ENCODE peak calls at places on chromosomes 1 and 21, in seven cellular contexts. One of them, this sample, is unnamed.

GRCh38 chr1:88985033-88985432 is 7.4 kb downstream of the KYAT3 start:
- DNase-seq in WERI-Rb-1: no peak
- DNase-seq in ovary: peak
- DNase-seq in neural progenitor cell: no peak
- DNase-seq in GM06990: no peak
- DNase-seq in fibroblast of pulmonary artery: peak
- DNase-seq in Panc1: no peak
- DNase-seq in this sample: no peak

GRCh38 chr1:50901872-50902271 is 58.2 kb downstream of the FAF1 start:
- DNase-seq in WERI-Rb-1: no peak
- DNase-seq in ovary: no peak
- DNase-seq in neural progenitor cell: no peak
- DNase-seq in GM06990: no peak
- DNase-seq in fibroblast of pulmonary artery: no peak
- DNase-seq in Panc1: no peak
- DNase-seq in this sample: no peak

GRCh38 chr1:9888886-9889285 is 21.2 kb downstream of the CTNNBIP1 start:
- DNase-seq in WERI-Rb-1: no peak
- DNase-seq in ovary: no peak
- DNase-seq in neural progenitor cell: no peak
- DNase-seq in GM06990: no peak
- DNase-seq in fibroblast of pulmonary artery: no peak
- DNase-seq in Panc1: no peak
- DNase-seq in this sample: no peak

GRCh38 chr1:46333300-46334029 is 7.1 kb upstream of the NSUN4 start:
- DNase-seq in WERI-Rb-1: peak
- DNase-seq in ovary: no peak
- DNase-seq in neural progenitor cell: peak
- DNase-seq in GM06990: peak
- DNase-seq in fibroblast of pulmonary artery: peak
- DNase-seq in Panc1: no peak
- DNase-seq in this sample: no peak

GRCh38 chr1:181083842-181084605 is 4.5 kb upstream of the IER5 start:
- DNase-seq in WERI-Rb-1: peak
- DNase-seq in ovary: peak
- DNase-seq in neural progenitor cell: peak
- DNase-seq in GM06990: peak
- DNase-seq in fibroblast of pulmonary artery: peak
- DNase-seq in Panc1: peak
- DNase-seq in this sample: no peak

GRCh38 chr1:3584915-3585314 is 26.4 kb downstream of the MEGF6 start:
- DNase-seq in WERI-Rb-1: no peak
- DNase-seq in ovary: no peak
- DNase-seq in neural progenitor cell: no peak
- DNase-seq in GM06990: no peak
- DNase-seq in fibroblast of pulmonary artery: no peak
- DNase-seq in Panc1: no peak
- DNase-seq in this sample: no peak

GRCh38 chr1:76268341-76268740 is 193.8 kb downstream of the ST6GALNAC3 start:
- DNase-seq in WERI-Rb-1: no peak
- DNase-seq in ovary: no peak
- DNase-seq in neural progenitor cell: peak
- DNase-seq in GM06990: no peak
- DNase-seq in fibroblast of pulmonary artery: no peak
- DNase-seq in Panc1: no peak
- DNase-seq in this sample: no peak

GRCh38 chr1:63264161-63264560 is 58.2 kb upstream of the FOXD3 start:
- DNase-seq in WERI-Rb-1: no peak
- DNase-seq in ovary: no peak
- DNase-seq in neural progenitor cell: no peak
- DNase-seq in GM06990: no peak
- DNase-seq in fibroblast of pulmonary artery: no peak
- DNase-seq in Panc1: no peak
- DNase-seq in this sample: peak

GRCh38 chr1:167439301-167439988 is 78.9 kb downstream of the CD247 start:
- DNase-seq in WERI-Rb-1: peak
- DNase-seq in ovary: no peak
- DNase-seq in neural progenitor cell: peak
- DNase-seq in GM06990: peak
- DNase-seq in fibroblast of pulmonary artery: peak
- DNase-seq in Panc1: no peak
- DNase-seq in this sample: no peak

GRCh38 chr1:230797376-230798186 is 50.4 kb downstream of the CAPN9 start:
- DNase-seq in WERI-Rb-1: peak
- DNase-seq in ovary: peak
- DNase-seq in neural progenitor cell: peak
- DNase-seq in GM06990: no peak
- DNase-seq in fibroblast of pulmonary artery: peak
- DNase-seq in Panc1: peak
- DNase-seq in this sample: peak

GRCh38 chr1:226353698-226354525 is 44.9 kb upstream of the LIN9 start:
- DNase-seq in WERI-Rb-1: no peak
- DNase-seq in ovary: no peak
- DNase-seq in neural progenitor cell: no peak
- DNase-seq in GM06990: no peak
- DNase-seq in fibroblast of pulmonary artery: no peak
- DNase-seq in Panc1: no peak
- DNase-seq in this sample: no peak

GRCh38 chr21:34621434-34622000 is 6.6 kb upstream of the RCAN1 start:
- DNase-seq in WERI-Rb-1: no peak
- DNase-seq in ovary: no peak
- DNase-seq in neural progenitor cell: no peak
- DNase-seq in GM06990: no peak
- DNase-seq in fibroblast of pulmonary artery: no peak
- DNase-seq in Panc1: no peak
- DNase-seq in this sample: no peak

GRCh38 chr1:221801773-221802516 is 60.1 kb upstream of the DUSP10 start:
- DNase-seq in WERI-Rb-1: no peak
- DNase-seq in ovary: no peak
- DNase-seq in neural progenitor cell: peak
- DNase-seq in GM06990: no peak
- DNase-seq in fibroblast of pulmonary artery: peak
- DNase-seq in Panc1: peak
- DNase-seq in this sample: no peak

GRCh38 chr1:231628207-231628876 is 1.8 kb downstream of the DISC1 start:
- DNase-seq in WERI-Rb-1: peak
- DNase-seq in ovary: no peak
- DNase-seq in neural progenitor cell: no peak
- DNase-seq in GM06990: no peak
- DNase-seq in fibroblast of pulmonary artery: no peak
- DNase-seq in Panc1: no peak
- DNase-seq in this sample: no peak

GRCh38 chr1:170145691-170146676 is at the start of gene NTMT2:
- DNase-seq in WERI-Rb-1: no peak
- DNase-seq in ovary: no peak
- DNase-seq in neural progenitor cell: peak
- DNase-seq in GM06990: no peak
- DNase-seq in fibroblast of pulmonary artery: peak
- DNase-seq in Panc1: no peak
- DNase-seq in this sample: no peak

GRCh38 chr1:214277704-214278635 is 3.0 kb upstream of the SMYD2 start:
- DNase-seq in WERI-Rb-1: no peak
- DNase-seq in ovary: no peak
- DNase-seq in neural progenitor cell: no peak
- DNase-seq in GM06990: no peak
- DNase-seq in fibroblast of pulmonary artery: no peak
- DNase-seq in Panc1: no peak
- DNase-seq in this sample: no peak

GRCh38 chr1:200226268-200226968 is 183.4 kb downstream of the ZNF281 start:
- DNase-seq in WERI-Rb-1: no peak
- DNase-seq in ovary: no peak
- DNase-seq in neural progenitor cell: peak
- DNase-seq in GM06990: no peak
- DNase-seq in fibroblast of pulmonary artery: peak
- DNase-seq in Panc1: no peak
- DNase-seq in this sample: no peak

GRCh38 chr1:110606784-110607662 is 865 bp upstream of the KCNA2 start:
- DNase-seq in WERI-Rb-1: peak
- DNase-seq in ovary: no peak
- DNase-seq in neural progenitor cell: peak
- DNase-seq in GM06990: peak
- DNase-seq in fibroblast of pulmonary artery: no peak
- DNase-seq in Panc1: no peak
- DNase-seq in this sample: no peak

GRCh38 chr1:201637282-201638076 is 98.6 kb downstream of the NAV1 start:
- DNase-seq in WERI-Rb-1: no peak
- DNase-seq in ovary: no peak
- DNase-seq in neural progenitor cell: no peak
- DNase-seq in GM06990: no peak
- DNase-seq in fibroblast of pulmonary artery: peak
- DNase-seq in Panc1: no peak
- DNase-seq in this sample: no peak

GRCh38 chr1:196400478-196401453 is 207.5 kb downstream of the KCNT2 start:
- DNase-seq in WERI-Rb-1: no peak
- DNase-seq in ovary: peak
- DNase-seq in neural progenitor cell: no peak
- DNase-seq in GM06990: no peak
- DNase-seq in fibroblast of pulmonary artery: peak
- DNase-seq in Panc1: no peak
- DNase-seq in this sample: no peak

GRCh38 chr1:152752225-152752624 is 5.6 kb upstream of the KPRP start:
- DNase-seq in WERI-Rb-1: no peak
- DNase-seq in ovary: no peak
- DNase-seq in neural progenitor cell: no peak
- DNase-seq in GM06990: no peak
- DNase-seq in fibroblast of pulmonary artery: peak
- DNase-seq in Panc1: peak
- DNase-seq in this sample: no peak

GRCh38 chr1:25245809-25246599 is 1.2 kb downstream of the RSRP1 start:
- DNase-seq in WERI-Rb-1: peak
- DNase-seq in ovary: no peak
- DNase-seq in neural progenitor cell: peak
- DNase-seq in GM06990: no peak
- DNase-seq in fibroblast of pulmonary artery: peak
- DNase-seq in Panc1: no peak
- DNase-seq in this sample: no peak

GRCh38 chr1:25247829-25248754 is 838 bp upstream of the RSRP1 start:
- DNase-seq in WERI-Rb-1: no peak
- DNase-seq in ovary: no peak
- DNase-seq in neural progenitor cell: no peak
- DNase-seq in GM06990: no peak
- DNase-seq in fibroblast of pulmonary artery: no peak
- DNase-seq in Panc1: no peak
- DNase-seq in this sample: no peak

GRCh38 chr1:25246600-25247023 is 642 bp downstream of the RSRP1 start:
- DNase-seq in WERI-Rb-1: no peak
- DNase-seq in ovary: no peak
- DNase-seq in neural progenitor cell: peak
- DNase-seq in GM06990: no peak
- DNase-seq in fibroblast of pulmonary artery: no peak
- DNase-seq in Panc1: no peak
- DNase-seq in this sample: no peak

GRCh38 chr1:25245393-25245792 is 1.9 kb downstream of the RSRP1 start:
- DNase-seq in WERI-Rb-1: no peak
- DNase-seq in ovary: no peak
- DNase-seq in neural progenitor cell: no peak
- DNase-seq in GM06990: no peak
- DNase-seq in fibroblast of pulmonary artery: no peak
- DNase-seq in Panc1: no peak
- DNase-seq in this sample: no peak

GRCh38 chr1:25247024-25247828 is at the start of gene RSRP1:
- DNase-seq in WERI-Rb-1: peak
- DNase-seq in ovary: peak
- DNase-seq in neural progenitor cell: peak
- DNase-seq in GM06990: peak
- DNase-seq in fibroblast of pulmonary artery: peak
- DNase-seq in Panc1: peak
- DNase-seq in this sample: no peak
- TF ChIP-seq CTCF in WERI-Rb-1: no peak
- TF ChIP-seq CTCF in ovary: no peak
- TF ChIP-seq CTCF in neural progenitor cell: no peak
- TF ChIP-seq CTCF in GM06990: no peak
- TF ChIP-seq CTCF in fibroblast of pulmonary artery: no peak
- TF ChIP-seq CTCF in Panc1: no peak
- TF ChIP-seq CTCF in this sample: no peak

DNA sequence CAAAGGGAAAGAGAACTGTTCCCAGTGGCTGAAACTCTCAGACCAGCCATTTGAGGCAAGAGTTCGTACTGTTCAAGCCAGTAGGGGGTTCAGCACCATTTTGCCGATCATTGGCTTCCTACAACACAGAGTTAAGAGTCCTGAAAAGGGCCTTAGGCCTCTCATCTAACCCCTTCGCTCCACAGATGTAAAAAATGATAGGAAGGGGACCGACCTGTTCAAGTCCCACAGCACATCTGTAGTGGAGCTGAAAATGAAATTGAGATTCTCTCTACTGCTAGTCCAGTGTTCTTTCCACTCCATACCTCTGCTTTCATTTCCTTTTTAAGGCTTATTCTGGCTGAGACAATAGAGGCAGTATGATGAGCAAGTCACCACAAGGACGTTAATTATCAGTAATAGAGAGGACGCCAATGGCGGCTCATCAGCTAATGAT is 1.1 kb downstream of the DDR2 start:
- DNase-seq in WERI-Rb-1: no peak
- DNase-seq in ovary: peak
- DNase-seq in neural progenitor cell: no peak
- DNase-seq in GM06990: peak
- DNase-seq in fibroblast of pulmonary artery: peak
- DNase-seq in Panc1: no peak
- DNase-seq in this sample: no peak
- H3K4me3 ChIP-seq in WERI-Rb-1: no peak
- H3K4me3 ChIP-seq in ovary: peak
- H3K4me3 ChIP-seq in neural progenitor cell: no peak
- H3K4me3 ChIP-seq in GM06990: peak
- H3K4me3 ChIP-seq in fibroblast of pulmonary artery: peak
- H3K4me3 ChIP-seq in Panc1: peak
- H3K4me3 ChIP-seq in this sample: no peak

DNA sequence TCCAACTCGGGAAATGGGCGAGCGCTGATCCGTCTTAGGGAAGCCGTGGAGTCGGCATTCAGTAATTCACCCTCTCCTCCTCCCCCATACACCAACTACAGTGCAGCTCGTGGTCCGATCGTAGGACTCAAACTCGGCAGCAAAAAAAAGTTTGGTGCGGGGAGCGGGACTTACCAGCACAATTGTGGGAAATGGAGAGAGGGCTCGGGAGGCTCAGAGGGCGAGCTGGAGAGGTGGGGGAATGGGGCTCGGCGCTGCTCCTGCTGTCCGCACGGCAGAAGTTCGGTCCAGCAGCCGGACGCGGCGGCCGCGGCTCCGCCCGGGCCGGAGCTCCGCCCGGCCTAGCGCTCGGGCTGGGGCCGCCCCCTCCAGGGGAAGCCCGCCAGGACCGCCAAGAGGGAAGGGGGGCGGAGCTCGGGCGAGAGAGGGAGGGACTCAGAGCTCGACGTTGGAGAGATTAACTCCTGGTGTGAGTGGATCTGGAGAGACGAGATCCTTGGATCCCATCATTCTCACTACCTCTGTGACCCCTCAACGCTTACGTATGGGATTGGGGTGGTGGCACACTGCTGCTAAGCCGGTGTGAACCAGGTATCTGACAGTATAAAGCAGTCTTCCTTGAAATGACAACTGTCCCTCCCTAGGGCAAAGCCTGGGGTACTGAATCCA is 744 bp upstream of the PIAS3 start:
- DNase-seq in WERI-Rb-1: peak
- DNase-seq in ovary: peak
- DNase-seq in neural progenitor cell: peak
- DNase-seq in GM06990: peak
- DNase-seq in fibroblast of pulmonary artery: peak
- DNase-seq in Panc1: peak
- DNase-seq in this sample: peak
- TF ChIP-seq CTCF in WERI-Rb-1: peak
- TF ChIP-seq CTCF in ovary: no peak
- TF ChIP-seq CTCF in neural progenitor cell: no peak
- TF ChIP-seq CTCF in GM06990: no peak
- TF ChIP-seq CTCF in fibroblast of pulmonary artery: no peak
- TF ChIP-seq CTCF in Panc1: no peak
- TF ChIP-seq CTCF in this sample: peak

GRCh38 chr1:94590203-94591137 is 48.9 kb upstream of the F3 start:
- DNase-seq in WERI-Rb-1: no peak
- DNase-seq in ovary: peak
- DNase-seq in neural progenitor cell: no peak
- DNase-seq in GM06990: no peak
- DNase-seq in fibroblast of pulmonary artery: no peak
- DNase-seq in Panc1: no peak
- DNase-seq in this sample: no peak
- H3K4me3 ChIP-seq in WERI-Rb-1: no peak
- H3K4me3 ChIP-seq in ovary: no peak
- H3K4me3 ChIP-seq in neural progenitor cell: no peak
- H3K4me3 ChIP-seq in GM06990: no peak
- H3K4me3 ChIP-seq in fibroblast of pulmonary artery: no peak
- H3K4me3 ChIP-seq in Panc1: no peak
- H3K4me3 ChIP-seq in this sample: no peak

This sample was measured in epithelial cell of proximal tubule.